ENCODE peak calls at places on chromosomes 2 and 18, in six cellular contexts. Z is mesendoderm, P is H9, W is HCT116, H is neural progenitor cell, V is K562. G is an unnamed sample. For H3K4me1, the result is how much of the 10 kb centered on the place peaks cover.

GRCh38 chr2:178282075-178282474 is 87.8 kb downstream of the OSBPL6 start:
- DNase-seq in P (peak), Z (peak), V (peak), H (no peak), W (no peak), G (no peak)

GRCh38 chr18:52822160-52822559 is 482.2 kb downstream of the DCC start:
- DNase-seq in P (no peak), Z (no peak), W (no peak), V (no peak), H (no peak), G (no peak)

GRCh38 chr18:70419526-70419925 is 130.7 kb downstream of the SOCS6 start:
- DNase-seq in H (no peak), V (no peak), P (no peak), W (no peak), Z (no peak), G (no peak)

GRCh38 chr2:75200140-75200985 is 1.0 kb upstream of the TACR1 start:
- DNase-seq in H (peak), Z (peak), W (no peak), V (no peak), P (peak), G (peak)

GRCh38 chr2:30105556-30105955 is 41.3 kb upstream of the YPEL5 start:
- DNase-seq in H (no peak), W (no peak), V (no peak), P (no peak), Z (peak), G (no peak)

GRCh38 chr2:61758991-61759390 is 94.9 kb downstream of the FAM161A start:
- DNase-seq in Z (no peak), H (no peak), W (no peak), V (no peak), P (no peak), G (no peak)

GRCh38 chr2:229348135-229348534 is 77.0 kb upstream of the PID1 start:
- DNase-seq in H (no peak), P (no peak), Z (no peak), W (no peak), V (no peak), G (no peak)

GRCh38 chr2:220708366-220708765 is 863.7 kb downstream of the EPHA4 start:
- DNase-seq in P (no peak), H (no peak), V (no peak), W (no peak), Z (no peak), G (no peak)

GRCh38 chr2:119522561-119523110 is 1.6 kb downstream of the SCTR start:
- DNase-seq in W (no peak), V (no peak), P (no peak), H (no peak), Z (no peak), G (no peak)

GRCh38 chr2:200223385-200223784 is 83.1 kb upstream of the SPATS2L start:
- DNase-seq in H (no peak), W (no peak), V (no peak), P (no peak), Z (no peak), G (no peak)

GRCh38 chr2:10235099-10235908 is 67.4 kb upstream of the HPCAL1 start:
- DNase-seq in Z (no peak), P (no peak), H (no peak), V (no peak), W (no peak), G (peak)

GRCh38 chr18:59377938-59378337 is 18.9 kb upstream of the LMAN1 start:
- DNase-seq in W (no peak), V (no peak), Z (no peak), H (no peak), P (no peak), G (no peak)

GRCh38 chr18:55522011-55522410 is 66.0 kb downstream of the TCF4 start:
- DNase-seq in H (peak), V (peak), Z (peak), W (no peak), P (peak), G (peak)

GRCh38 chr2:129443235-129443884 is 536.1 kb upstream of the RAB6C start:
- DNase-seq in W (peak), P (no peak), Z (peak), H (no peak), V (no peak), G (no peak)

GRCh38 chr18:60929966-60930365 is 403.3 kb upstream of the CDH20 start:
- DNase-seq in H (no peak), P (no peak), W (no peak), Z (no peak), V (no peak), G (no peak)

GRCh38 chr2:220277445-220277960 is 650.1 kb downstream of the SLC4A3 start:
- DNase-seq in W (no peak), Z (no peak), V (no peak), P (no peak), H (no peak), G (no peak)

DNA sequence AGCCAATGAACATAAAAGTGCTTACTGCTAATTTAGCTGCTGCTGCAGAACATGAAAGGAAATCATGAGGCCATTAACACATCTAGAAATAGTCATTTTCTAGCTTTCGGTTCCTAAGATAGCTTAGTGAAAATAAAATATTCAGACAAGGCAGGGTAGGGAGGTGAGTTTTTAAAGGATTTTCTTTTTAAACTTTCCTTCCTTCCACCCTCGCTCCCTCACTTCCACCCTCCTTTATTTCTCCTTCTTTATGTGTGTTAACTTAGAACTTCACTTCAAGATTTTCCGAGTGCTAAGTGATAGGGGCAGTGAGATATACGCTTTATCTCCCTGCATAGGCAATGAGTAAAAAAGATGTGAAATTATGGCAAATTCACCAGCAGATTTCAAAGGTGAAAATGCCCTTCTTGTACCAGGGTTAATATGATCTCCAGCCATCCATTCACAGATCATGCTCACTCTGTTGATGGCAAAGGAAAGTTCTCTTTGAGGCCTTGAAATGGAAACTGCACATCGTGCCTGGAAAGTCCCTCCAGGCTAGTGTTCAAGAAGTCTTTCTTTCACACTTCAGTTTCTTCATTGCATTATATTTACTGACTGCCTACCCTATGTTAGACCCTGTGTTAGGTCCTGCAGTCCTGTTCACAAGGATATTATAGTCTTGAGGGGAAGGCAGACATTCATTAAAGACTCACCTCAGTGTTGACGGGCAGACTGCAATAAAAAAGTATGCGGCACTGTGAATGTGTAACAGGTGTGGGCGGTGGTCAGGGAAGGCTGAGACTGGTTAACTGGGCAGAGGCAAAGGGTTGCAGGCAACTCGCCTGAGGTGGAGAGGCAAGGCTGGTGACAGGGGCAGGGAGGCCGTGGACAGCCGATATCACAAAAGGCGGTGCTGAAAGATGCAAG is 200.8 kb downstream of the PLCL1 start:
- DNase-seq in P (no peak), W (no peak), H (no peak), Z (no peak), V (no peak), G (no peak)
- H3K27ac ChIP-seq in P (no peak), W (no peak), H (no peak), Z (no peak), V (peak), G (no peak)

GRCh38 chr18:3452750-3453539 is 3.0 kb downstream of the TGIF1 start:
- DNase-seq in Z (no peak), W (no peak), H (peak), V (peak), P (no peak), G (no peak)

GRCh38 chr18:3453540-3454364 is 3.8 kb downstream of the TGIF1 start:
- DNase-seq in W (no peak), P (no peak), Z (peak), H (peak), V (peak), G (no peak)

GRCh38 chr18:3451166-3451988 is 1.4 kb downstream of the TGIF1 start:
- DNase-seq in P (peak), W (no peak), H (peak), V (peak), Z (peak), G (peak)

GRCh38 chr18:3450358-3451107 is 561 bp downstream of the TGIF1 start:
- DNase-seq in V (peak), P (no peak), W (no peak), H (peak), Z (no peak), G (no peak)

DNA sequence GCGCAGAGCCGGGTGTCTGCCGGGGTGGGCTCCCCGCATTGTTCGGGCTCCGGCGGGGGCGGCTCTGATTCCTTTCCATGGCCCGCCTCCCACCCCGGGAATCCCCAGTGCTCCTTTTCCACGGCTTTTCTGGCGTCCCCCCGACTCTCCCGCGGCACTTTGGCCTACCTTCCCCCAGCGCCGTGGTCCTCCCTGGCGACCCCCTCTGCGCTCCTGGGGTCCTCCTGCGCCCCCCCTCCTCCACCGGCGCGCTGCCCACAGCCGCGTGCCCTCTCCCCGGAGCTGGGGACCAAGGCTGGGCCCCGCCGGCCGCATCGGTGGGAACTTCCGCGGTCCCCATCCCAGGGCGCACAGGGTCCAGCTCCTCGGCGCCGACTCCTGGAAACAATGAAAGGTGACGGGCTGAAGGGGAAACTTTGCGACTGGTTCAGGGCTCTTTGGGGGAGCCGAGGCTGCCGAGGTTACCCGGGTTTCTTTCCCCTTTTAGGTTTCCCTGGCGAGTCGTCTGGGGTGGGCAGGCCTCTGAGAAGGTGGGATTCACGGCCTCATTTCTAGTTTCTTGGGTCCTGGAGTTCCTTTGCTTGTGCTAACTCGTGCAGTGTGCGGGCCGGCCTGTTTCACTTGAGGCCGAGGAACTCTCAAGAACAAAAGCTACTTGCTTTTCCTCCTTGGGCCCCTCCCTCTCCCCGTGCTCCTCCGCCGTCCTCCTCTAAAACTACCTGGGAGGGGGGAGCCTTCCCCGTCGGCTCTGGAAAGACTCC is 2.2 kb downstream of the TGIF1 start:
- DNase-seq in Z (peak), W (no peak), P (no peak), H (peak), V (peak), G (peak)
- H3K9ac ChIP-seq in Z (peak), W (peak), P (peak), H (peak), V (peak), G (peak)

DNA sequence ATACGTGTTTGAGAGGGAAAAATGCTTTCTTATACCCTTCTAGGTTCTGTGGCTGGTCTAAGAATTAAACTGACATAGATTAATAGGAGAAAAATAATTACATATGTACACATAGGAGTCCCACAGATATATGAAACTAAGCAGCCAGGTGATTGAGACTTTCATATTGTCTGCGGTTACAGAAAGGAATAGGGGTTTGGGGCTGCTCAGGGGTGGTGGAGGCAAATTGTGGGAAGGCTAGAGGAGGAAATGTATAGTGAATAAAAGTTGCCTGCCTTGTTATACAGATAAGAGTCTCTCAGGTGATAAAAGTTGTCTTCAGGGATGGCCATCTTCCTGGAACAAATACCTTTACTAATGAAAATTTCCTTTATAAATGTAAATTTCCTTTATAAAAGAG is 28.6 kb downstream of the MDH1 start:
- DNase-seq in Z (no peak), V (no peak), H (no peak), P (no peak), W (no peak), G (no peak)
- H3K4me1 ChIP-seq in Z (under half), V (under half), H (half or more), P (under half), W (under half), G (under half)

GRCh38 chr2:211241891-211242290 is 685.5 kb downstream of the CPS1 start:
- DNase-seq in H (no peak), Z (peak), V (no peak), P (no peak), W (no peak), G (no peak)

GRCh38 chr2:211237586-211237985 is 681.2 kb downstream of the CPS1 start:
- DNase-seq in V (no peak), H (peak), P (no peak), W (no peak), Z (peak), G (no peak)
- H3K27ac ChIP-seq in V (no peak), H (no peak), P (no peak), W (no peak), Z (no peak), G (no peak)

GRCh38 chr2:8884812-8885211 is 47.4 kb upstream of the KIDINS220 start:
- DNase-seq in Z (no peak), W (no peak), P (no peak), H (no peak), V (no peak), G (no peak)

GRCh38 chr2:8886876-8887275 is 49.5 kb upstream of the KIDINS220 start:
- DNase-seq in V (no peak), W (no peak), Z (no peak), H (no peak), P (no peak), G (no peak)

GRCh38 chr2:8886197-8886508 is 48.7 kb upstream of the KIDINS220 start:
- DNase-seq in Z (no peak), P (no peak), V (no peak), H (no peak), W (no peak), G (no peak)

GRCh38 chr2:8888963-8889362 is 51.5 kb upstream of the KIDINS220 start:
- DNase-seq in Z (no peak), W (no peak), V (no peak), P (no peak), H (peak), G (no peak)

DNA sequence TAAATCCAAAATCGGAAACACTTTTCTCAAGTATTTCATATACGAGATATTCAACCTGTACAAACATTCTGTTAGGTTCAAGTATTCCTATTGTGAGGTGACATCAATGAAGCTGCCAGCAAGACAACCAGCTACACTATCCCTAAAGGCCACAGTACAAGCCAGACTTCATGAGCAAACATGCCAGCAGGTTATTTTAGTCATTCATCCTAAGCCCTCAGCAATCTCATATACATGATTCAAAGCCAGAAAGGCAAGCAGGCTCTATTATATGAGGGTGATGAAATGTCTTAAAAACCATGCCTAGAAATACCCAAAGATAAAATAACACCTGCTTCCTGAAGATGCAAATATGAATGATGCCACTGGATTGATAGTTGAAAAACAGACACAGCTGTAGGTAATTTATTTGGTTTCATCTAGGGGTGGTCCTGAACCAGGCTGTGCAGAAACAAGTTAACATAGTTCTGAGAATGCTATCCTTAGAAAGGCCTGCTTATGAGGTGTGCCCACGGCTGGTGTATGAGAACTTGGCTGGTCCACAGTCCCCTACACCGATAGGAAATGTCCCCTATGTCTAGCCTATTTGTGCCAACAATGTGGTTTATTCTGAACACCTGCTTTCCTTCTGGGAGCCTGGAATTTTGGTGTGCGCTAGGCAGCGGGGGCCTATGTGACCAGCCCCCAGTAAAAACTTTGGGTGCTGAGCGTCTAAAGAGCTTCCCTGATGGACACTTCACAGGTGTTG is 48.2 kb upstream of the KIDINS220 start:
- DNase-seq in P (no peak), Z (no peak), W (no peak), H (no peak), V (no peak), G (no peak)
- H3K9ac ChIP-seq in P (no peak), Z (no peak), W (no peak), H (no peak), V (no peak), G (no peak)

GRCh38 chr18:76993085-76993382 is 139.5 kb downstream of the MBP start:
- DNase-seq in V (no peak), P (no peak), H (no peak), Z (no peak), W (no peak), G (no peak)
- H3K4me1 ChIP-seq in V (under half), P (under half), H (under half), Z (under half), W (under half), G (under half)

GRCh38 chr18:74282359-74283254 is 9.2 kb downstream of the CYB5A start:
- DNase-seq in P (peak), W (no peak), V (no peak), H (no peak), Z (peak), G (peak)

GRCh38 chr18:74283646-74284045 is 8.1 kb downstream of the CYB5A start:
- DNase-seq in Z (no peak), V (no peak), W (no peak), P (no peak), H (no peak), G (peak)

GRCh38 chr18:74284501-74285004 is 7.2 kb downstream of the CYB5A start:
- DNase-seq in W (no peak), Z (no peak), H (peak), P (no peak), V (no peak), G (no peak)

GRCh38 chr18:74281639-74282358 is 10.0 kb downstream of the CYB5A start:
- DNase-seq in Z (peak), P (no peak), V (no peak), H (no peak), W (no peak), G (no peak)

DNA sequence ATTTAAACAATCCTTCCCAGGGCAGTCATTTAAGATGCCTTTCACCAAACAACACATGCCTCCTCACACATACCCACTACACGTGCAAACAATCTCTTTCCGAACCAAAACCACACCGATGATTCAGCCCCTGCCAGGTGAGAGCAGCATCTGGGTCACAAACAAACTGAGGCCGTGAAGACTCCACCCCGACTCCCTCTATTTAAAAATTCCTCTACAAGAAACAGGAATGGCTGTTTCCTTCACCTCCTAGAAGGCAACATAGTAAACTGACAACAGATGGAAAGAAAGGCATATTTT is 8.6 kb downstream of the CYB5A start:
- DNase-seq in H (no peak), V (no peak), P (no peak), Z (no peak), W (no peak), G (no peak)
- H3K27ac ChIP-seq in H (no peak), V (no peak), P (peak), Z (no peak), W (no peak), G (no peak)

DNA sequence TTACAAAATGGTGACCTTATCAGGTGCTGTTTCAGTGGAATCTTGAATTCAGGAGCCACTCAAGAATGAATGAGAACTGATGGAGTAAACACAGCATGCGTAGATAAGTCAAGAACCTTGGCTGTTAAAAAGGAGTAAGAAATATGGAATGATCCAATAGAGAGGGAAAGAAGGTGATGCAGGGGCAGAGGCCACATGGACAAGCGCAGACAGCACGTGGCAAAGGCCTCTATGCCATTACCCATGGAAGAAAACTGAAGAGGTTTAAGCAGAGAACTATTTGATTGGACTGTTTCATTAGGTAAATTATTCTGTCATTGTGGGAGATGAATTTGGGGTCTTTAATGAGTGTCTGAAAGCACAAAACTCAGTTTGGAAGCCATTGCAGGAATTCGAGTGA is 142.4 kb upstream of the RASGRP3 start:
- DNase-seq in Z (no peak), P (no peak), W (no peak), H (no peak), V (no peak), G (no peak)
- H3K9ac ChIP-seq in Z (no peak), P (no peak), W (no peak), H (no peak), V (no peak), G (no peak)

DNA sequence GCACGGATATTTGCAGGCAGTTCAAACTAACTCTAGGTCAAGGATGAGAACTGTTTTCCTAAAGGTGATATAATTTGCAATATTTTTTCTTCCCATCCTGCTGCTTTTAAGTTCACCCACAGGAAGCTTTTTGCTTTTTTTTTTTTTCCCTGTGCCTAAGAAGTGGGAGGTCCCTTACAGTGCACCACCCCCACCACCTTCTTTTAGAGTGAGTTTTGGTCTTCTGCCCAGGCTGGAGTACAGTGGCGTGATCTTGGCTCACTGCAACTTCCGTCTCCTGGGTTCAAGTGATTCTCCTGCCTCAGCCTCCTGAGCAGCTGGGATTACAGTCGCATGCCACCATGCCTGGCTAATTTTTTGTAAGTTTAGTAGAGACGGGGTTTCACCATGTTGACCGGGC is 82.5 kb downstream of the KCNS3 start:
- DNase-seq in H (no peak), Z (no peak), W (no peak), V (no peak), P (no peak), G (no peak)
- H3K4me1 ChIP-seq in H (under half), Z (under half), W (under half), V (under half), P (under half), G (under half)

GRCh38 chr2:217916504-217917254 is 86.1 kb downstream of the TNS1 start:
- DNase-seq in V (no peak), P (no peak), W (no peak), Z (no peak), H (no peak), G (no peak)
- H3K27ac ChIP-seq in V (no peak), P (no peak), W (no peak), Z (no peak), H (no peak), G (no peak)